ENCODE peak calls at places on chromosome 1, in five cellular contexts. U is cardiac fibroblast, R is endothelial cell, Q is fibroblast of lung, X is right atrium auricular region. I is an unnamed sample.

GRCh38 chr1:100382657-100383056 is 30.4 kb downstream of the CDC14A start:
- DNase-seq in X (no peak), R (no peak), U (no peak), Q (no peak), I (no peak)

GRCh38 chr1:86429830-86430229 is 5.9 kb downstream of the CLCA2 start:
- DNase-seq in R (no peak), U (peak; percentile 97), X (peak; percentile 68), Q (peak; percentile 98), I (peak; percentile 36)

GRCh38 chr1:84089470-84090261 is 54.4 kb upstream of the PRKACB start:
- DNase-seq in Q (peak; percentile 19), R (no peak), X (no peak), U (peak; percentile 43), I (no peak)

GRCh38 chr1:14149431-14149830 is 449.1 kb upstream of the KAZN start:
- DNase-seq in R (no peak), Q (no peak), U (no peak), X (no peak), I (no peak)

GRCh38 chr1:20184997-20185833 is 681 bp upstream of the UBXN10 start:
- DNase-seq in X (no peak), U (no peak), Q (no peak), R (no peak), I (no peak)

GRCh38 chr1:229000187-229000586 is 264.9 kb downstream of the RHOU start:
- DNase-seq in U (no peak), Q (no peak), R (no peak), X (no peak), I (no peak)

GRCh38 chr1:164891615-164892014 is 332.6 kb downstream of the PBX1 start:
- DNase-seq in R (no peak), U (no peak), X (no peak), Q (no peak), I (no peak)

GRCh38 chr1:209653915-209654351 is 1.7 kb upstream of the LAMB3 start:
- DNase-seq in R (no peak), U (no peak), Q (no peak), X (no peak), I (no peak)

GRCh38 chr1:81582467-81582986 is 218.2 kb upstream of the ADGRL2 start:
- DNase-seq in R (no peak), Q (peak; percentile 47), U (no peak), X (no peak), I (no peak)

GRCh38 chr1:203395746-203396145 is 44.8 kb upstream of the FMOD start:
- DNase-seq in R (no peak), X (no peak), Q (peak; percentile 56), U (no peak), I (peak; percentile 16)

GRCh38 chr1:171641076-171641864 is 11.2 kb downstream of the MYOC start:
- DNase-seq in R (no peak), X (no peak), Q (no peak), U (no peak), I (no peak)

GRCh38 chr1:234512376-234512965 is 33.5 kb upstream of the TARBP1 start:
- DNase-seq in U (no peak), X (no peak), R (no peak), Q (no peak), I (no peak)

GRCh38 chr1:107264561-107264960 is 123.7 kb downstream of the NTNG1 start:
- DNase-seq in X (no peak), U (no peak), Q (peak; percentile 22), R (no peak), I (no peak)

GRCh38 chr1:173190101-173190895 is 16.8 kb downstream of the TNFSF4 start:
- DNase-seq in X (peak; percentile 87), Q (peak; percentile 86), R (no peak), U (peak; percentile 89), I (peak; percentile 56)

GRCh38 chr1:99627615-99628014 is 18.3 kb upstream of the PALMD start:
- DNase-seq in R (no peak), Q (no peak), X (no peak), U (no peak), I (no peak)

GRCh38 chr1:234452566-234452965 is 26.4 kb downstream of the TARBP1 start:
- DNase-seq in X (no peak), Q (no peak), U (no peak), R (no peak), I (no peak)

GRCh38 chr1:173002891-173003582 is 47.7 kb downstream of the TNFSF18 start:
- DNase-seq in R (no peak), X (no peak), Q (peak; percentile 89), U (peak; percentile 89), I (no peak)

GRCh38 chr1:85940621-85941306 is 215.8 kb downstream of the COL24A1 start:
- DNase-seq in Q (peak; percentile 8), X (no peak), U (peak; percentile 1), R (no peak), I (no peak)

GRCh38 chr1:160499631-160500030 is 23.4 kb downstream of the SLAMF6 start:
- DNase-seq in Q (no peak), X (no peak), R (no peak), U (no peak), I (no peak)

GRCh38 chr1:17538428-17539130 is 919 bp upstream of the ARHGEF10L start:
- DNase-seq in R (peak; percentile 53), X (peak; percentile 70), U (no peak), Q (peak; percentile 25), I (peak; percentile 68)

GRCh38 chr1:41474490-41475271 is 9.8 kb downstream of the EDN2 start:
- DNase-seq in U (peak; percentile 59), R (no peak), Q (no peak), X (no peak), I (peak; percentile 65)

GRCh38 chr1:16009030-16009460 is 5.0 kb downstream of the SRARP start:
- DNase-seq in X (peak; percentile 88), Q (peak; percentile 70), R (peak; percentile 85), U (peak; percentile 79), I (peak; percentile 89)

GRCh38 chr1:42586016-42586415 is 72.2 kb upstream of the PPIH start:
- DNase-seq in X (no peak), R (no peak), Q (no peak), U (no peak), I (no peak)

GRCh38 chr1:3417082-3417728 is 37.3 kb upstream of the ARHGEF16 start:
- DNase-seq in X (no peak), Q (no peak), U (no peak), R (no peak), I (no peak)

GRCh38 chr1:22611530-22611947 is 24.9 kb upstream of the C1QA start:
- DNase-seq in X (no peak), Q (peak; percentile 59), U (peak; percentile 64), R (peak; percentile 82), I (peak; percentile 44)

GRCh38 chr1:241413974-241414373 is 57.0 kb upstream of the RGS7 start:
- DNase-seq in Q (no peak), R (no peak), X (no peak), U (no peak), I (no peak)

GRCh38 chr1:154170547-154171221 is 15.8 kb upstream of the NUP210L start:
- DNase-seq in Q (no peak), U (no peak), X (no peak), R (no peak), I (no peak)

GRCh38 chr1:94608852-94609570 is 67.5 kb upstream of the F3 start:
- DNase-seq in Q (peak; percentile 54), R (no peak), X (no peak), U (no peak), I (no peak)

GRCh38 chr1:229538945-229539344 is 19.6 kb downstream of the ABCB10 start:
- DNase-seq in R (no peak), Q (no peak), U (no peak), X (no peak), I (no peak)

GRCh38 chr1:201126832-201127754 is at the start of gene ASCL5:
- DNase-seq in R (no peak), U (no peak), Q (peak; percentile 34), X (no peak), I (no peak)
- TF ChIP-seq CTCF in R (no peak), U (peak; percentile 34), Q (peak; percentile 5), X (no peak), I (no peak)

DNA sequence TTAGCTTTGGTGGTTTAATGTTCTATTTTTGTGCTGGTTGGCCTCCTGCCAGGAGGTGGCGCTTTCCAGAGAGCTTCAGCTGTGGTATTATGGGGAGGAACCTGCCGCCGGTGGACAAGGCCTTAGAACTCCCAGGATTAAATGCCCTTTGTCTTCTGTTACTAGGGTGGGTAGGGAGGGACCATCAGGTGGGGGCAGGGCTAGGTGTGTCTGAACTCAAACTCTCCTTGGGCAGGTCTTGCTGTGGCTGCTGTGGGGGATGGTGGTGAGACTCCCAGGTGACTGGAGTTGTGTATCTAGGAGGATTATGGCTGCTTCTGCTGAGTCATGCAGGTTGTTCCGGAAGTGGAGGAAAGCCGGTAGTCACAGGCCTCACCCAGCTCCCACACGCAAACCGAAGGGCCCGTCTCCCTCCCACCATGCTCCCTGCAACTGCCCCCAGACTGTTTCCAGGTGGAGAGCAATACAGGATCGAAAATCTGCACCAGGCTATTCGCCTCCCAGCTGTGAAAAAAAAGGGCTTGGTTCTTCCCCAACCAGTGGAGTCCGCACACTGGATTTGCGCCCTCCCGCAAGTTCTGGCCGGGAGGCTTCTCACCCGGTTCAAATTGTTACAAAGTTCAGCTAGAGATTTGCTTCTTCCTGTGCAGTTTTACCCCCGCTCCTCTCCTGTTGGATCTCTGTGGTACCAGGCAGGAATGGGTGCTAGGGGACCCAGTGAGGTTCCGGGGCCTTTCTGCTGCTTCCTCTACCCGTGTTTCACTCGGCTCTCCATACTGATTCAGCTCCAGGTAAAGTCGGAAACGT is 220.5 kb downstream of the CENPF start:
- DNase-seq in X (no peak), Q (no peak), U (no peak), R (no peak), I (no peak)
- TF ChIP-seq CTCF in X (no peak), Q (no peak), U (no peak), R (no peak), I (no peak)

GRCh38 chr1:92307980-92308379 is 9.1 kb downstream of the RPAP2 start:
- DNase-seq in X (no peak), Q (no peak), U (no peak), R (no peak), I (no peak)

GRCh38 chr1:92306020-92306419 is 7.2 kb downstream of the RPAP2 start:
- DNase-seq in R (no peak), Q (no peak), U (no peak), X (no peak), I (no peak)

GRCh38 chr1:92315766-92316413 is 17.0 kb downstream of the RPAP2 start:
- DNase-seq in R (no peak), U (no peak), X (no peak), Q (no peak), I (no peak)

GRCh38 chr1:92314024-92314423 is 15.2 kb downstream of the RPAP2 start:
- DNase-seq in Q (no peak), U (no peak), R (no peak), X (no peak), I (no peak)

DNA sequence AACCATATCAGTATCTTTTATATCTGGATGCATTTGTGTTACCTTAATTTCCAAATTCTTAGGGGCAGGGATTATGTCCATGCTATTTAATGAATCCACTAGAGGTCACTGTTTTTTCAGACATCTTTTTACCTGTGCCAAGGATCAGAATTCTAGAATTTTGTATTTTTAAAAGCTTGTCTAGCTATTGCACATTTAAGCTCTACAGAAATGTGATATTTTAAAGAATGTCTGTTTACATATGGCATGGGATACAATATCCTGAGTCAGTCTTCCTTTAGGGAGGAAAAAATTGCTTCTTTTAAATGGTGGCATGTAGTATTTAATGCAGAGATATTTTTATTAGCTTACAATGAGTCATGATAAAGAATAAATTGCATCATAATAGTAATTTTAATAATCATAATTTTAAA is 11.3 kb downstream of the RPAP2 start:
- DNase-seq in X (no peak), Q (peak; percentile 54), U (peak; percentile 52), R (no peak), I (no peak)
- TF ChIP-seq CTCF in X (peak; percentile 69), Q (peak; percentile 56), U (peak; percentile 44), R (peak; percentile 82), I (no peak)

GRCh38 chr1:189220750-189221149 is 1256.9 kb downstream of the BRINP3 start:
- DNase-seq in R (no peak), Q (peak; percentile 9), U (peak; percentile 0), X (no peak), I (no peak)
- TF ChIP-seq CTCF in R (peak; percentile 30), Q (peak; percentile 56), U (no peak), X (no peak), I (no peak)

I was measured in ovary.